ENCODE peak calls at places on chromosomes 3 and 15, in nine cellular contexts. W is NCI-H510A treated with DMSO at 0.1 percent for 48 hours; X is HEK293T; H is NAMALWA; T is fibroblast of pulmonary artery; G is activated CD4-positive, alpha-beta T cell treated with anti-CD3 and anti-CD28 coated beads, Interleukin-2, amount 10 ng/mL, durations not matched to agents 7 days and 5 days; M is amniotic stem cell; I is DMS79 treated with DMSO at 0.1 percent for 48 hours; Q is stimulated activated CD4-positive, alpha-beta T cell treated with anti-CD3 and anti-CD28 coated beads, TNF-alpha, amount 100 ng/mL, for 4 hours. Z is an unnamed sample.

GRCh38 chr3:140994316-140994715 is 52.7 kb downstream of the SLC25A36 start:
- DNase-seq in T (peak), W (no peak), Q (no peak), I (no peak), G (no peak), H (no peak), X (no peak), M (no peak), Z (no peak)

GRCh38 chr15:35107122-35107521 is 22.0 kb upstream of the NANOGP8 start:
- DNase-seq in I (no peak), X (no peak), G (no peak), H (no peak), Q (no peak), T (no peak), W (no peak), M (no peak), Z (no peak)

GRCh38 chr3:169861871-169862270 is 7.9 kb downstream of the LRRC31 start:
- DNase-seq in I (no peak), W (no peak), G (no peak), X (no peak), T (no peak), H (no peak), Q (no peak), M (no peak), Z (no peak)

GRCh38 chr3:58299839-58300516 is 6.1 kb upstream of the RPP14 start:
- DNase-seq in X (no peak), M (no peak), H (peak), Q (no peak), I (no peak), T (peak), G (no peak), W (no peak), Z (no peak)

GRCh38 chr15:75843618-75844610 is 667 bp downstream of the UBE2Q2 start:
- DNase-seq in X (peak), H (peak), G (peak), M (peak), I (peak), Q (peak), W (peak), T (peak), Z (peak)

GRCh38 chr3:197454014-197454413 is 101.8 kb downstream of the BDH1 start:
- DNase-seq in Q (no peak), T (peak), G (no peak), I (peak), X (no peak), H (peak), W (peak), M (no peak), Z (peak)

GRCh38 chr15:73295630-73296286 is 73.0 kb downstream of the HCN4 start:
- DNase-seq in G (no peak), W (no peak), M (no peak), H (no peak), I (no peak), Q (no peak), X (no peak), T (peak), Z (no peak)

GRCh38 chr15:40106203-40107161 is 2.2 kb downstream of the BMF start:
- DNase-seq in X (no peak), H (peak), T (peak), Q (no peak), I (peak), M (no peak), W (peak), G (peak), Z (no peak)

GRCh38 chr3:43371494-43371893 is 85.2 kb downstream of the SNRK start:
- DNase-seq in G (no peak), M (no peak), W (no peak), Q (no peak), H (no peak), T (no peak), I (no peak), X (no peak), Z (no peak)

GRCh38 chr3:48472923-48473616 is 26.5 kb downstream of the ATRIP start:
- DNase-seq in W (peak), H (peak), Q (peak), X (peak), I (peak), M (peak), T (peak), G (peak), Z (peak)

GRCh38 chr3:100359030-100359429 is 24.5 kb downstream of the NIT2 start:
- DNase-seq in I (no peak), Q (no peak), M (no peak), X (no peak), G (no peak), H (no peak), W (no peak), T (no peak), Z (no peak)

GRCh38 chr3:45659661-45660566 is 29.3 kb upstream of the SACM1L start:
- DNase-seq in H (peak), T (peak), Q (no peak), G (peak), W (peak), I (peak), X (peak), M (peak), Z (peak)

GRCh38 chr3:65732060-65732933 is 306.4 kb downstream of the MAGI1 start:
- DNase-seq in M (peak), H (peak), W (peak), Q (no peak), X (peak), G (peak), I (peak), T (peak), Z (peak)

GRCh38 chr15:24761704-24762302 is 86.2 kb downstream of the NPAP1 start:
- DNase-seq in H (peak), M (no peak), I (no peak), W (no peak), G (no peak), Q (no peak), T (peak), X (no peak), Z (no peak)

GRCh38 chr3:52428151-52429005 is 16.5 kb downstream of the SEMA3G start:
- DNase-seq in G (peak), H (peak), Q (no peak), X (peak), T (peak), W (peak), I (peak), M (peak), Z (peak)

GRCh38 chr15:67142142-67143092 is 77.0 kb downstream of the SMAD3 start:
- DNase-seq in T (peak), G (no peak), M (peak), X (no peak), Q (no peak), W (no peak), I (no peak), H (no peak), Z (no peak)

GRCh38 chr3:139906441-139906840 is 28.5 kb upstream of the CLSTN2 start:
- DNase-seq in T (no peak), W (no peak), M (peak), X (no peak), I (no peak), H (no peak), Q (no peak), G (no peak), Z (no peak)

GRCh38 chr15:76935620-76936019 is 4.1 kb downstream of the RCN2 start:
- DNase-seq in M (no peak), X (no peak), Q (no peak), T (no peak), H (peak), W (peak), I (peak), G (no peak), Z (no peak)

GRCh38 chr15:78440375-78441373 is 2.7 kb downstream of the IREB2 start:
- DNase-seq in W (no peak), Q (no peak), H (no peak), M (no peak), I (no peak), T (no peak), G (no peak), X (no peak), Z (no peak)

GRCh38 chr3:196150481-196150880 is 60.7 kb downstream of the ZDHHC19 start:
- DNase-seq in H (no peak), I (peak), W (no peak), Q (no peak), T (no peak), G (no peak), X (no peak), M (no peak), Z (no peak)

GRCh38 chr3:143951351-143951971 is 20.2 kb upstream of the DIPK2A start:
- DNase-seq in M (peak), T (peak), X (peak), Q (no peak), G (peak), I (no peak), H (peak), W (no peak), Z (peak)

GRCh38 chr15:94083467-94083991 is 147.8 kb upstream of the MCTP2 start:
- DNase-seq in I (no peak), X (no peak), Q (no peak), M (no peak), W (no peak), H (no peak), G (no peak), T (peak), Z (no peak)

GRCh38 chr3:152222327-152222726 is 46.4 kb upstream of the MBNL1 start:
- DNase-seq in T (peak), H (no peak), M (peak), Q (no peak), X (no peak), G (no peak), W (no peak), I (no peak), Z (no peak)

GRCh38 chr15:64503197-64503596 is 42.8 kb downstream of the ZNF609 start:
- DNase-seq in W (peak), M (no peak), H (no peak), T (peak), X (no peak), G (peak), I (no peak), Q (no peak), Z (peak)